ENCODE peak calls at places on chromosomes 11 and 22, in eight cellular contexts. F is K562, U is A549, P is GM12878, G is HCT116, I is HepG2, S is endothelial cell of umbilical vein, A is SK-N-SH. J is an unnamed sample.
A peak's percentile ranks its signal among the peaks of the same experiment; 100 is the strongest.

GRCh38 chr22:32204856-32205722 is at the start of gene RFPL2:
- DNase-seq in F (no peak), U (peak; percentile 75), P (no peak), G (peak; percentile 66), I (peak; percentile 61), S (peak; percentile 17), A (peak; percentile 85), J (peak; percentile 82)

GRCh38 chr11:20059587-20060021 is 100.7 kb downstream of the DBX1 start:
- DNase-seq in F (no peak), U (no peak), P (no peak), G (no peak), I (no peak), S (no peak), A (no peak), J (no peak)

GRCh38 chr11:104870910-104871309 is 27.4 kb downstream of the CASP12 start:
- DNase-seq in F (no peak), U (no peak), P (no peak), G (no peak), I (no peak), S (no peak), A (no peak), J (no peak)

GRCh38 chr22:50189184-50189848 is 3.6 kb downstream of the TRABD start:
- DNase-seq in F (no peak), U (no peak), P (no peak), G (no peak), I (no peak), S (no peak), A (no peak), J (no peak)

GRCh38 chr22:17172172-17172833 is 13.2 kb upstream of the HDHD5 start:
- DNase-seq in F (no peak), U (no peak), P (no peak), G (no peak), I (no peak), S (no peak), A (peak; percentile 34), J (no peak)

GRCh38 chr11:33309118-33309517 is 51.9 kb downstream of the HIPK3 start:
- DNase-seq in F (no peak), U (no peak), P (no peak), G (no peak), I (no peak), S (no peak), A (no peak), J (no peak)

GRCh38 chr22:35076648-35077047 is 10.7 kb downstream of the ISX start:
- DNase-seq in F (no peak), U (no peak), P (no peak), G (no peak), I (no peak), S (no peak), A (no peak), J (peak; percentile 39)

GRCh38 chr11:26286472-26287066 is 45.4 kb upstream of the ANO3 start:
- DNase-seq in F (no peak), U (peak; percentile 27), P (no peak), G (no peak), I (peak; percentile 2), S (peak; percentile 37), A (peak; percentile 47), J (peak; percentile 30)

GRCh38 chr11:100647861-100648260 is 39.2 kb upstream of the ARHGAP42 start:
- DNase-seq in F (no peak), U (no peak), P (no peak), G (no peak), I (no peak), S (no peak), A (no peak), J (peak; percentile 72)

GRCh38 chr22:35739076-35739475 is 21.4 kb downstream of the APOL5 start:
- DNase-seq in F (no peak), U (no peak), P (no peak), G (no peak), I (no peak), S (no peak), A (no peak), J (no peak)

GRCh38 chr22:27212617-27213177 is 555.3 kb downstream of the MIAT start:
- DNase-seq in F (no peak), U (peak; percentile 88), P (no peak), G (no peak), I (no peak), S (peak; percentile 96), A (no peak), J (peak; percentile 87)

GRCh38 chr11:73912045-73912444 is 35.2 kb downstream of the PAAF1 start:
- DNase-seq in F (no peak), U (no peak), P (no peak), G (no peak), I (no peak), S (no peak), A (no peak), J (no peak)

GRCh38 chr11:134510641-134511040 is 98.6 kb upstream of the B3GAT1 start:
- DNase-seq in F (no peak), U (no peak), P (no peak), G (no peak), I (no peak), S (no peak), A (no peak), J (no peak)

GRCh38 chr22:31488346-31488883 is 1.2 kb downstream of the EIF4ENIF1 start:
- DNase-seq in F (no peak), U (no peak), P (no peak), G (no peak), I (no peak), S (no peak), A (no peak), J (no peak)

GRCh38 chr11:10309163-10310093 is 4.6 kb downstream of the ADM start:
- DNase-seq in F (peak; percentile 43), U (peak; percentile 82), P (no peak), G (peak; percentile 83), I (peak; percentile 74), S (peak; percentile 67), A (no peak), J (no peak)

GRCh38 chr11:109424893-109425292 is 2.9 kb downstream of the C11orf87 start:
- DNase-seq in F (peak; percentile 17), U (no peak), P (no peak), G (no peak), I (peak; percentile 4), S (no peak), A (no peak), J (peak; percentile 43)

GRCh38 chr22:42990131-42990838 is 24.7 kb downstream of the PACSIN2 start:
- DNase-seq in F (no peak), U (peak; percentile 86), P (no peak), G (no peak), I (peak; percentile 45), S (peak; percentile 56), A (no peak), J (peak; percentile 59)

DNA sequence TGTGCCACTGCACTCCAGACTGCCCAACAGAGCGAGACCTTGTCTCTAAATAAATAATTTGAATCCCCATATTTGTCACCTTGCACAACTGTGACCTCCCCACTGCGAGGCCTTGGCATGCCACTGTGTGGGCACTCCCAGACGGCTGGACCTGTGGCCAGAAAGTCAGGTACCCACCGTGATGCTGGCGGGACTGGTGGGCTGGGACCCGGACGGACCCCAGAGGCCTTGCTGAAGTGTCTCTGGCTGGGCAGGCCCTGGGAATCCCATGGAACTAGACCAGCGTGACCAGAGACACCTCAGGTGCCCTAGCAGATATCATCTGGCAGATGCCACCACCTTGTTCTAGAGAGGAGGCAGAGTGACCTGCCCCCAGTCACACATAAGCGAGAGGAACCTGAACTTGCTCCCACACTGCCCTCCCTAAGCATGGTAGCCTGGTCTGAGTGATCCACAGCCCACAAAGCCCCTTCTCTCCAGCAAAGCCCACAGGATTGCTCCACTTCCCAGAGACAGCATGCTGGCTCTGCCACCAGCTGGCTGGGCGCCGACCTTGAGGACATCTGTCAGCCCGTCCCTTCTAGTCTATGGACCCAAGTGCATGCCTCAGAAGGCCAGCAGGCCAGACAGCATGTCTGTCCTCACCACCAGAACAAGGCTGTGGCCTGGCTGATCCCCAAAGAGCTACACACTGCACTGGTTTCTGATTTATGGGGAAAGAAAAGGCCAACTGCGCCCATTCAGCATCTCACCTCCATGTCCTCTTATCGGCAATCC is 9.5 kb downstream of the MACROD1 start:
- DNase-seq in F (no peak), U (no peak), P (no peak), G (no peak), I (peak; percentile 55), S (no peak), A (no peak), J (no peak)
- TF ChIP-seq MAX in F (no peak), U (no peak), P (no peak), G (no peak), I (peak; percentile 30), S (no peak), A (no peak), J (no peak)

GRCh38 chr11:62600367-62601113 is 1.1 kb downstream of the MTA2 start:
- DNase-seq in F (peak; percentile 32), U (no peak), P (no peak), G (no peak), I (no peak), S (peak; percentile 19), A (no peak), J (peak; percentile 59)
- H3K4me3 ChIP-seq in F (peak overlapping the region; percentile 95), U (peak overlapping the region; percentile 92), P (peak overlapping the region; percentile 91), G (peak overlapping the region; percentile 92), I (peak overlapping the region; percentile 91), S (peak overlapping the region; percentile 98), A (peak overlapping the region; percentile 70), J (peak overlapping the region; percentile 93)

GRCh38 chr11:85902353-85902752 is 47.2 kb downstream of the CCDC83 start:
- DNase-seq in F (no peak), U (no peak), P (no peak), G (no peak), I (no peak), S (no peak), A (no peak), J (no peak)

GRCh38 chr11:85898456-85898855 is 43.3 kb downstream of the CCDC83 start:
- DNase-seq in F (no peak), U (no peak), P (no peak), G (no peak), I (no peak), S (no peak), A (no peak), J (no peak)

GRCh38 chr11:85903406-85903805 is 48.2 kb downstream of the CCDC83 start:
- DNase-seq in F (no peak), U (no peak), P (no peak), G (no peak), I (no peak), S (no peak), A (no peak), J (no peak)

GRCh38 chr11:85903811-85904210 is 48.6 kb downstream of the CCDC83 start:
- DNase-seq in F (no peak), U (no peak), P (no peak), G (no peak), I (no peak), S (no peak), A (no peak), J (no peak)
- TF ChIP-seq MAX in F (no peak), U (no peak), P (no peak), G (no peak), I (no peak), S (no peak), A (no peak), J (no peak)

DNA sequence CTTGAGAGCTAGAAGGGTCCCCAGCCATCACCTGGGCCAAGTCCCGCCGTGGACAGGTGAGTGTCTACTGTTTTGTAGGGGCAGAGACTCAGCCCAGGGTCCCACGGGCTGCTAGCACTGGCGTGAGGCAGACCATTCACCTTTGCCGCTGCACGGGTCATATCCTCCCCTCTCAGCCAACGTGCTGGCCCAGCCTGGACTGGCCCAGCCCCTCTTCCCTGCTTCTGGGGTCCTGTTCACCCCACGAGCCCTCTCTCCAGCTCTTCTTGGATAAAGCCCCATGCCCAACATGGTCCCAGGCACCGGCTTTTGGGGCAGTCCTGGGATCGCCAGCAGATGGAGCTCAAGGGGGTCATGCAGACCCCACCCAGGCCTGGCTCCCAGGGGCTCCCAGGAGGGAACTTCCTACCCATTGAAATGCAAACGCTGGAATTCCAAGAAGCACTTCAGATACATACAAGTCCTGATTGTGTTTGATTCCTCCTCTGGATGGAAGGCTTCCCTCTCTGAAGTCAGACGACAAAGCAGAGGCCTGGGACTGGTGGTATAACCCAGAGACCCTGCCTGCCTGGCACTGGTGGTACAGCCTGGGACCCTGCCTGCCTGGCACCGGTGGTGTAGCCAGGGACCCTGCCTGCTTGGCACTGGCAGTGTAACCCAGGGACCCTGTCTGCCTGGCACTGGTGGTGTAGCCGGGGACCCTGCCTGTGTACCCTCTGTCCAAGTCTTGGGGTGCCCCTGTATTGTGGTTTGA is 8.9 kb upstream of the SEPTIN5 start:
- DNase-seq in F (peak; percentile 59), U (no peak), P (no peak), G (no peak), I (no peak), S (no peak), A (no peak), J (no peak)
- H3K4me3 ChIP-seq in F (no peak overlapping the region), U (no peak overlapping the region), P (no peak overlapping the region), G (no peak overlapping the region), I (no peak overlapping the region), S (no peak overlapping the region), A (no peak overlapping the region), J (no peak overlapping the region)